ENCODE peak calls at places on chromosome 18, in six cellular contexts. C is fibroblast of the aortic adventitia; A is activated CD4-positive, alpha-beta T cell treated with anti-CD3 and anti-CD28 coated beads for 48 hours; Z is KBM-7; X is A549; B is choroid plexus epithelial cell. L is an unnamed sample.

GRCh38 chr18:62386616-62387015 is 61.5 kb downstream of the TNFRSF11A start:
- DNase-seq in C (no peak), A (no peak), Z (no peak), X (no peak), B (no peak), L (no peak)

GRCh38 chr18:48011926-48012469 is 81.5 kb upstream of the SMAD2 start:
- DNase-seq in C (no peak), A (no peak), Z (no peak), X (no peak), B (no peak), L (no peak)

GRCh38 chr18:63286926-63287325 is 32.6 kb downstream of the BCL2 start:
- DNase-seq in C (no peak), A (no peak), Z (no peak), X (no peak), B (no peak), L (no peak)

GRCh38 chr18:10020176-10020575 is 106.4 kb downstream of the VAPA start:
- DNase-seq in C (no peak), A (no peak), Z (no peak), X (no peak), B (peak), L (no peak)

GRCh38 chr18:35174093-35174731 is 66.6 kb upstream of the ZNF397 start:
- DNase-seq in C (no peak), A (no peak), Z (peak), X (no peak), B (no peak), L (no peak)

GRCh38 chr18:75183524-75183923 is 25.4 kb downstream of the PTGR3 start:
- DNase-seq in C (no peak), A (no peak), Z (no peak), X (no peak), B (no peak), L (no peak)

GRCh38 chr18:61765097-61765496 is 127.7 kb downstream of the RNF152 start:
- DNase-seq in C (peak), A (no peak), Z (no peak), X (no peak), B (peak), L (no peak)

GRCh38 chr18:5574843-5575242 is 31.0 kb upstream of the EPB41L3 start:
- DNase-seq in C (no peak), A (no peak), Z (no peak), X (no peak), B (no peak), L (no peak)

GRCh38 chr18:7817596-7817995 is 250.5 kb downstream of the PTPRM start:
- DNase-seq in C (peak), A (no peak), Z (no peak), X (no peak), B (peak), L (no peak)

GRCh38 chr18:33375829-33376228 is 64.7 kb downstream of the CCDC178 start:
- DNase-seq in C (no peak), A (no peak), Z (no peak), X (no peak), B (no peak), L (no peak)

GRCh38 chr18:49563130-49563540 is 1.3 kb downstream of the LIPG start:
- DNase-seq in C (no peak), A (no peak), Z (no peak), X (no peak), B (peak), L (no peak)

GRCh38 chr18:76256897-76257500 is 238.0 kb downstream of the ZNF516 start:
- DNase-seq in C (peak), A (no peak), Z (peak), X (peak), B (peak), L (no peak)

GRCh38 chr18:58996131-58996632 is 131.5 kb downstream of the ZNF532 start:
- DNase-seq in C (peak), A (no peak), Z (no peak), X (peak), B (peak), L (no peak)

GRCh38 chr18:36829362-36830140 is 624 bp downstream of the KIAA1328 start:
- DNase-seq in C (peak), A (no peak), Z (no peak), X (no peak), B (peak), L (no peak)

GRCh38 chr18:58239879-58240278 is 195.9 kb downstream of the NEDD4L start:
- DNase-seq in C (no peak), A (no peak), Z (no peak), X (no peak), B (no peak), L (no peak)

GRCh38 chr18:63178526-63178880 is 141.1 kb downstream of the BCL2 start:
- DNase-seq in C (no peak), A (no peak), Z (no peak), X (no peak), B (no peak), L (no peak)